ENCODE peak calls at places on chromosomes 4 and X, in six cellular contexts. One of them, this sample, is unnamed.

GRCh38 chrX:151396042-151396826 is 772 bp upstream of the VMA21 start:
- DNase-seq in left cardiac atrium: no peak
- DNase-seq in A172: peak; percentile 23
- DNase-seq in GM12865: peak; percentile 59
- DNase-seq in neural progenitor cell: no peak
- DNase-seq in right atrium auricular region: peak; percentile 62
- DNase-seq in this sample: peak; percentile 43

GRCh38 chr4:71945791-71946190 is 86.0 kb upstream of the NPFFR2 start:
- DNase-seq in left cardiac atrium: no peak
- DNase-seq in A172: no peak
- DNase-seq in GM12865: no peak
- DNase-seq in neural progenitor cell: no peak
- DNase-seq in right atrium auricular region: no peak
- DNase-seq in this sample: no peak

GRCh38 chrX:47518105-47518504 is 35.1 kb upstream of the ZNF41 start:
- DNase-seq in left cardiac atrium: no peak
- DNase-seq in A172: no peak
- DNase-seq in GM12865: no peak
- DNase-seq in neural progenitor cell: no peak
- DNase-seq in right atrium auricular region: no peak
- DNase-seq in this sample: no peak

GRCh38 chr4:134327274-134328122 is 125.9 kb upstream of the PABPC4L start:
- DNase-seq in left cardiac atrium: no peak
- DNase-seq in A172: no peak
- DNase-seq in GM12865: no peak
- DNase-seq in neural progenitor cell: no peak
- DNase-seq in right atrium auricular region: no peak
- DNase-seq in this sample: no peak

GRCh38 chrX:23980063-23980462 is 46.9 kb downstream of the KLHL15 start:
- DNase-seq in left cardiac atrium: no peak
- DNase-seq in A172: no peak
- DNase-seq in GM12865: no peak
- DNase-seq in neural progenitor cell: peak; percentile 12
- DNase-seq in right atrium auricular region: no peak
- DNase-seq in this sample: no peak

GRCh38 chr4:141786921-141787320 is 150.5 kb downstream of the IL15 start:
- DNase-seq in left cardiac atrium: no peak
- DNase-seq in A172: no peak
- DNase-seq in GM12865: no peak
- DNase-seq in neural progenitor cell: no peak
- DNase-seq in right atrium auricular region: no peak
- DNase-seq in this sample: no peak

GRCh38 chr4:115675721-115676120 is 562.3 kb upstream of the NDST4 start:
- DNase-seq in left cardiac atrium: no peak
- DNase-seq in A172: peak; percentile 45
- DNase-seq in GM12865: no peak
- DNase-seq in neural progenitor cell: no peak
- DNase-seq in right atrium auricular region: no peak
- DNase-seq in this sample: no peak

GRCh38 chr4:6271701-6272465 is 2.2 kb downstream of the WFS1 start:
- DNase-seq in left cardiac atrium: peak; percentile 50
- DNase-seq in A172: peak; percentile 35
- DNase-seq in GM12865: no peak
- DNase-seq in neural progenitor cell: no peak
- DNase-seq in right atrium auricular region: peak; percentile 69
- DNase-seq in this sample: no peak

GRCh38 chr4:48641401-48641800 is 138.7 kb downstream of the FRYL start:
- DNase-seq in left cardiac atrium: no peak
- DNase-seq in A172: no peak
- DNase-seq in GM12865: no peak
- DNase-seq in neural progenitor cell: no peak
- DNase-seq in right atrium auricular region: no peak
- DNase-seq in this sample: no peak